ENCODE peak calls at places on chromosomes 11 and 22, in five cellular contexts. H is SJCRH30; C is germinal center; W is GM23248; S is stimulated activated CD4-positive, alpha-beta T cell treated with anti-CD3 and anti-CD28 coated beads, Interleukin-12 subunit alpha, Interleukin-12 subunit beta, amount 100 ng/mL, for 48 hours. F is an unnamed sample.

GRCh38 chr22:50657925-50658324 is 14.7 kb upstream of the SHANK3 start:
- DNase-seq in C (no peak), W (no peak), H (no peak), S (no peak), F (no peak)

GRCh38 chr22:32761251-32761903 is 40.1 kb upstream of the TIMP3 start:
- DNase-seq in S (no peak), H (peak), C (no peak), W (peak), F (no peak)

GRCh38 chr11:120586072-120586471 is 74.5 kb downstream of the GRIK4 start:
- DNase-seq in S (no peak), C (no peak), W (no peak), H (no peak), F (no peak)

GRCh38 chr11:72840780-72841179 is 26.6 kb downstream of the ATG16L2 start:
- DNase-seq in C (no peak), S (no peak), W (peak), H (no peak), F (no peak)

GRCh38 chr11:119624102-119624615 is 104.8 kb downstream of the NECTIN1 start:
- DNase-seq in W (no peak), C (peak), H (peak), S (no peak), F (no peak)

GRCh38 chr11:19792510-19792909 is 79.9 kb downstream of the NAV2 start:
- DNase-seq in W (no peak), H (no peak), S (no peak), C (no peak), F (no peak)

GRCh38 chr22:27885977-27886842 is 32.8 kb downstream of the PITPNB start:
- DNase-seq in W (peak), H (peak), C (peak), S (peak), F (no peak)

GRCh38 chr11:95093548-95093947 is 3.9 kb downstream of the ENDOD1 start:
- DNase-seq in S (no peak), W (peak), H (no peak), C (peak), F (no peak)

GRCh38 chr11:117217141-117217609 is 14.7 kb downstream of the PCSK7 start:
- DNase-seq in W (no peak), H (no peak), S (no peak), C (no peak), F (no peak)

GRCh38 chr11:43366597-43367121 is 7.9 kb downstream of the TTC17 start:
- DNase-seq in W (peak), S (no peak), H (peak), C (no peak), F (no peak)

GRCh38 chr11:70229737-70230136 is 26.6 kb downstream of the FADD start:
- DNase-seq in H (no peak), C (no peak), W (no peak), S (no peak), F (no peak)

GRCh38 chr11:131425285-131425684 is 54.9 kb downstream of the NTM start:
- DNase-seq in C (no peak), S (no peak), W (no peak), H (no peak), F (no peak)

GRCh38 chr11:10117709-10118341 is 176.2 kb downstream of the SBF2 start:
- DNase-seq in S (no peak), H (no peak), C (no peak), W (peak), F (no peak)

GRCh38 chr11:7667460-7667859 is 5.8 kb downstream of the CYB5R2 start:
- DNase-seq in H (peak), S (no peak), C (no peak), W (no peak), F (no peak)

GRCh38 chr11:17207317-17208256 is at the start of gene PIK3C2A:
- DNase-seq in H (peak), W (peak), C (peak), S (peak), F (peak)

GRCh38 chr22:37696657-37697539 is at the start of gene TRIOBP:
- DNase-seq in C (peak), H (peak), W (peak), S (peak), F (peak)

GRCh38 chr11:32781721-32782120 is 12.7 kb downstream of the CCDC73 start:
- DNase-seq in S (no peak), H (no peak), W (no peak), C (no peak), F (no peak)

GRCh38 chr11:61509058-61510029 is 795 bp downstream of the LRRC10B start:
- DNase-seq in W (peak), S (peak), C (peak), H (peak), F (peak)

GRCh38 chr11:112498701-112499100 is 238.0 kb upstream of the PLET1 start:
- DNase-seq in S (no peak), C (no peak), W (peak), H (no peak), F (no peak)

GRCh38 chr11:83691387-83692088 is 405.4 kb upstream of the CCDC90B start:
- DNase-seq in C (no peak), W (peak), S (no peak), H (no peak), F (no peak)

GRCh38 chr11:45665933-45666647 is 668 bp upstream of the CHST1 start:
- DNase-seq in H (no peak), W (peak), S (no peak), C (no peak), F (no peak)

GRCh38 chr11:18748766-18749375 is 22.9 kb upstream of the IGSF22 start:
- DNase-seq in H (no peak), W (no peak), C (no peak), S (no peak), F (no peak)

GRCh38 chr22:49535126-49535525 is 292.5 kb downstream of the BRD1 start:
- DNase-seq in W (no peak), H (no peak), S (no peak), C (no peak), F (no peak)

GRCh38 chr11:69711824-69712801 is 8.3 kb upstream of the FGF19 start:
- DNase-seq in C (no peak), H (no peak), W (no peak), S (no peak), F (no peak)

GRCh38 chr11:71482746-71483364 is 29.9 kb downstream of the NADSYN1 start:
- DNase-seq in S (no peak), C (no peak), H (no peak), W (no peak), F (no peak)

GRCh38 chr11:47132981-47133380 is 43.7 kb downstream of the ARFGAP2 start:
- DNase-seq in S (no peak), W (no peak), C (no peak), H (no peak), F (no peak)

GRCh38 chr22:29623553-29624169 is 20.2 kb downstream of the NF2 start:
- DNase-seq in H (no peak), C (no peak), S (no peak), W (no peak), F (no peak)

GRCh38 chr11:45289369-45289768 is 3.2 kb upstream of the SYT13 start:
- DNase-seq in W (peak), S (no peak), H (no peak), C (no peak), F (no peak)

GRCh38 chr11:66325140-66325754 is 8.4 kb upstream of the CD248 start:
- DNase-seq in H (no peak), W (peak), S (no peak), C (no peak), F (no peak)

GRCh38 chr11:102762414-102762813 is 18.0 kb downstream of the MMP10 start:
- DNase-seq in H (no peak), S (no peak), W (peak), C (no peak), F (no peak)

GRCh38 chr22:50530280-50530856 is 556 bp upstream of the TYMP start:
- DNase-seq in H (no peak), W (peak), C (peak), S (peak), F (peak)

GRCh38 chr11:46278387-46279173 is 1.1 kb downstream of the CREB3L1 start:
- DNase-seq in C (peak), H (no peak), W (peak), S (peak), F (no peak)

GRCh38 chr22:27461470-27461869 is 340.1 kb downstream of the MN1 start:
- DNase-seq in W (peak), C (no peak), S (no peak), H (peak), F (no peak)

GRCh38 chr11:440065-441042 is 1.5 kb downstream of the ANO9 start:
- DNase-seq in S (no peak), W (peak), H (no peak), C (no peak), F (no peak)

GRCh38 chr11:104830080-104830479 is 68.2 kb downstream of the CASP12 start:
- DNase-seq in H (no peak), C (no peak), S (no peak), W (peak), F (no peak)

GRCh38 chr11:18853086-18853720 is 61.6 kb upstream of the PTPN5 start:
- DNase-seq in C (no peak), W (peak), S (no peak), H (peak), F (no peak)

GRCh38 chr22:39778055-39778454 is 115.5 kb downstream of the ENTHD1 start:
- DNase-seq in C (no peak), H (no peak), W (no peak), S (no peak), F (no peak)

GRCh38 chr22:50269573-50270301 is 443 bp downstream of the MAPK11 start:
- DNase-seq in W (peak), H (peak), S (peak), C (no peak), F (no peak)

F was measured in central memory CD8-positive, alpha-beta T cell.